ENCODE peak calls at places on chromosome 7, in eight cellular contexts. C is K562, A is HepG2, D is transverse colon, J is stomach, X is sigmoid colon, M is A549, R is tibial nerve. H is an unnamed sample.

GRCh38 chr7:16644987-16645592 is 464 bp downstream of the ANKMY2 start:
- DNase-seq in C (peak; percentile 54), M (peak; percentile 49), R (peak; percentile 25), X (peak; percentile 71), A (no peak), D (peak; percentile 45), J (peak; percentile 27), H (no peak)

GRCh38 chr7:69256634-69257081 is 341.6 kb upstream of the AUTS2 start:
- DNase-seq in C (no peak), R (peak; percentile 23), M (no peak), A (no peak), X (peak; percentile 87), D (peak; percentile 29), J (peak; percentile 27), H (no peak)

GRCh38 chr7:51350195-51350896 is 33.7 kb upstream of the COBL start:
- DNase-seq in J (peak; percentile 75), C (no peak), D (peak; percentile 59), R (no peak), X (no peak), A (peak; percentile 33), M (peak; percentile 10), H (no peak)

GRCh38 chr7:17097668-17098297 is 200.7 kb upstream of the AHR start:
- DNase-seq in C (no peak), J (no peak), M (no peak), X (no peak), R (no peak), D (no peak), A (no peak), H (no peak)

GRCh38 chr7:122316467-122317394 is 12.2 kb upstream of the FEZF1 start:
- DNase-seq in R (no peak), A (peak; percentile 29), J (no peak), M (no peak), C (no peak), D (peak; percentile 35), X (no peak), H (no peak)

GRCh38 chr7:131007439-131008330 is 273.7 kb upstream of the KLF14 start:
- DNase-seq in X (peak; percentile 78), R (no peak), M (peak; percentile 79), A (peak; percentile 70), C (peak; percentile 79), J (peak; percentile 73), D (peak; percentile 82), H (peak; percentile 57)

GRCh38 chr7:69002416-69002815 is 595.9 kb upstream of the AUTS2 start:
- DNase-seq in M (no peak), A (no peak), J (no peak), X (no peak), C (no peak), D (no peak), R (no peak), H (no peak)

GRCh38 chr7:97275475-97275874 is 158.0 kb downstream of the SDHAF3 start:
- DNase-seq in J (no peak), C (no peak), M (no peak), X (no peak), R (no peak), D (no peak), A (no peak), H (no peak)

GRCh38 chr7:51316262-51316665 is 345 bp downstream of the COBL start:
- DNase-seq in M (peak; percentile 76), J (peak; percentile 65), X (peak; percentile 69), C (no peak), R (no peak), A (no peak), D (peak; percentile 55), H (peak; percentile 24)

GRCh38 chr7:31028417-31028988 is 23.6 kb upstream of the ADCYAP1R1 start:
- DNase-seq in D (no peak), J (no peak), A (no peak), C (no peak), M (no peak), R (no peak), X (no peak), H (no peak)

GRCh38 chr7:131011976-131012375 is 278.0 kb upstream of the KLF14 start:
- DNase-seq in X (no peak), C (no peak), J (no peak), D (no peak), A (no peak), M (peak; percentile 58), R (no peak), H (no peak)

GRCh38 chr7:121397832-121398231 is 1.7 kb upstream of the FAM3C start:
- DNase-seq in X (no peak), M (peak; percentile 13), R (no peak), C (no peak), J (no peak), D (no peak), A (no peak), H (no peak)

GRCh38 chr7:100585511-100586265 is at the start of gene LRCH4:
- DNase-seq in C (peak; percentile 98), R (no peak), A (no peak), J (peak; percentile 73), X (no peak), M (peak; percentile 74), D (peak; percentile 77), H (no peak)

GRCh38 chr7:70997275-70997674 is 134.7 kb upstream of the GALNT17 start:
- DNase-seq in J (no peak), A (no peak), D (no peak), X (no peak), C (no peak), M (no peak), R (no peak), H (no peak)

GRCh38 chr7:123355576-123356195 is 155.9 kb upstream of the SLC13A1 start:
- DNase-seq in A (no peak), X (no peak), C (no peak), J (no peak), M (no peak), R (no peak), D (no peak), H (no peak)

GRCh38 chr7:107582906-107583305 is 2.9 kb downstream of the BCAP29 start:
- DNase-seq in A (no peak), X (no peak), J (no peak), R (no peak), D (no peak), C (no peak), M (no peak), H (no peak)

GRCh38 chr7:107580716-107581383 is 804 bp downstream of the BCAP29 start:
- DNase-seq in M (no peak), R (no peak), X (no peak), D (no peak), J (no peak), C (no peak), A (no peak), H (no peak)

GRCh38 chr7:107581387-107582013 is 1.5 kb downstream of the BCAP29 start:
- DNase-seq in J (no peak), C (no peak), A (no peak), X (no peak), R (no peak), D (no peak), M (no peak), H (no peak)

GRCh38 chr7:107579546-107579880 is 533 bp upstream of the BCAP29 start:
- DNase-seq in A (peak; percentile 34), D (no peak), J (no peak), C (no peak), X (no peak), R (no peak), M (peak; percentile 60), H (no peak)

GRCh38 chr7:107579881-107580715 is at the start of gene BCAP29:
- DNase-seq in R (peak; percentile 28), A (peak; percentile 67), J (peak; percentile 74), C (peak; percentile 94), D (peak; percentile 81), X (peak; percentile 84), M (peak; percentile 64), H (peak; percentile 74)
- TF ChIP-seq CTCF in R (no peak), A (peak; percentile 72), J (no peak), C (peak; percentile 64), D (peak; percentile 40), X (peak; percentile 4), M (peak; percentile 27), H (peak; percentile 18)

GRCh38 chr7:148699024-148699771 is 495 bp downstream of the CUL1 start:
- DNase-seq in J (peak; percentile 57), M (peak; percentile 21), R (peak; percentile 36), D (peak; percentile 51), X (peak; percentile 75), C (peak; percentile 82), A (peak; percentile 65), H (peak; percentile 69)
- TF ChIP-seq POLR2A in J (no peak), M (peak; percentile 11), R (peak; percentile 32), D (peak; percentile 27), X (no peak), C (peak; percentile 59), A (peak; percentile 73), H (peak; percentile 57)

GRCh38 chr7:143183024-143183423 is at the start of gene TAS2R39:
- DNase-seq in C (no peak), R (no peak), M (no peak), X (no peak), D (no peak), A (no peak), J (no peak), H (no peak)

GRCh38 chr7:143185551-143185950 is 2.3 kb downstream of the TAS2R39 start:
- DNase-seq in A (no peak), J (no peak), C (no peak), M (no peak), X (no peak), D (no peak), R (no peak), H (no peak)

GRCh38 chr7:143193880-143194279 is 10.7 kb downstream of the TAS2R39 start:
- DNase-seq in R (no peak), A (no peak), C (no peak), M (no peak), X (no peak), D (no peak), J (no peak), H (no peak)

DNA sequence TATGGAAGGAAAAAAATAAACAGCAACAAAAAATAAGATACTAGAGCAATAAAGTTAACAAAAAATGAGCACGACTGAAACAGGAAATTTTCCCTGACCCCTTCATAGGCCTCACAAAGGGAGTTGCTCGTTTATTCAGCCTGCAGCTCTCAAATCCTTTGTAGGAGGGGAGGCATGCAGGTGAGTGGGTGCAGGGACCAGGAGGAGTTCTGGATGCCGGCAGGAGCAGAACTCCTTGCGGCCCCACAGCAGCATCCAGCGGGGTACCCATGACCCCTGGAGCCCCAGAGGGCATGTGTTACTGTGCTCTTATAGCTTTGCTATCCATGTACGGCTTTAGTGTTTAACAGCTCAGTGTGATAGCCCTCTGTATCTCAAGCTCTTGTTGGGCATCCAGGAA is 5.8 kb downstream of the TAS2R39 start:
- DNase-seq in M (no peak), J (no peak), C (no peak), D (no peak), R (no peak), A (no peak), X (no peak), H (no peak)
- TF ChIP-seq EP300 in M (no peak), J (no peak), C (no peak), D (no peak), R (no peak), A (no peak), X (no peak), H (no peak)

DNA sequence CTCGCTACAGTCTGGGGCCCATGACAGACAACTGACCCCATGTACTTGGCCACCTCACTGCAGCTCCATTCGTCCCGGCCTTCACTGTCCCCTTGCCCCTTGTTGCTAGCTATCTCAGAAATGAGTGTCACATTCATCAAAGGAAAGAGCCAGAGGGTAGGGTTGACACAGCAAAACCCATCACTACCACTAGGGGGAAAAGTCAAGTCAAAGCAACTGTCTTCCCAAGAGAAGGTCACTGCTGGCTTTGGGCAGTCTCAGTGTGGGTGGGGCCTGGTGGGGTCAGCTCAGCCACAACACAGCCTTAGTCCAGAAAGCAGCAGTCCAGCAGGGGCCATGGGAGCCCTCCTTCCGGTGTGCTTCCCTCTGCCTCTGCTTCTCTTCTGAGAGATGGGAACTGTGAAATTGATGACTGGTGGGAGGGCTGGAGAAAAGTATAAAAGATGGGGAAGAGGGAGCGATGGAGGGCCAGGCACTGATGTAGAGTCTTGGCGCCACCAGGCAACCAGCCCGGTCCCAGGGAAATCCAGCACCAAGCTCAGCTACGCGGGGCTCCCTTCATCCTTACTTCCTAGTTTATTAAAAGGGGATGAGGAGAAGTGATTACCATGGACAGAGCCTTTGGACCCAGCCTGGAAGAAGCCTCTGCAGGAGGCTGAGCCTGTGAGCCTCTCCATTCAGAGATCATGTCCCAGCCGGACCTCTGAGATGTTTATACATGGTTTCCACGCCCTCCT is 58.0 kb downstream of the PLXNA4 start:
- DNase-seq in C (peak; percentile 77), X (no peak), D (no peak), A (peak; percentile 20), J (no peak), M (peak; percentile 46), R (no peak), H (no peak)
- TF ChIP-seq CTCF in C (peak; percentile 57), X (no peak), D (peak; percentile 19), A (peak; percentile 25), J (peak; percentile 12), M (peak; percentile 23), R (no peak), H (no peak)